ENCODE peak calls at places on chromosomes 3 and 15, in five cellular contexts. One of them, this sample, is unnamed.

GRCh38 chr3:156751461-156752025 is 74.6 kb upstream of the LEKR1 start:
- DNase-seq in astrocyte: peak; percentile 90
- DNase-seq in choroid plexus epithelial cell: peak; percentile 92
- DNase-seq in Calu3: no peak
- DNase-seq in lower lobe of right lung: no peak
- DNase-seq in this sample: no peak

GRCh38 chr3:133944641-133945441 is 49.2 kb upstream of the RAB6B start:
- DNase-seq in astrocyte: peak; percentile 93
- DNase-seq in choroid plexus epithelial cell: peak; percentile 97
- DNase-seq in Calu3: peak; percentile 88
- DNase-seq in lower lobe of right lung: no peak
- DNase-seq in this sample: no peak

GRCh38 chr15:64379216-64379960 is 1.9 kb downstream of the PCLAF start:
- DNase-seq in astrocyte: no peak
- DNase-seq in choroid plexus epithelial cell: no peak
- DNase-seq in Calu3: no peak
- DNase-seq in lower lobe of right lung: no peak
- DNase-seq in this sample: no peak

GRCh38 chr3:72782521-72782920 is 65.7 kb downstream of the SHQ1 start:
- DNase-seq in astrocyte: no peak
- DNase-seq in choroid plexus epithelial cell: no peak
- DNase-seq in Calu3: no peak
- DNase-seq in lower lobe of right lung: no peak
- DNase-seq in this sample: no peak

GRCh38 chr3:190692256-190692655 is 170.2 kb downstream of the GMNC start:
- DNase-seq in astrocyte: no peak
- DNase-seq in choroid plexus epithelial cell: no peak
- DNase-seq in Calu3: no peak
- DNase-seq in lower lobe of right lung: no peak
- DNase-seq in this sample: no peak

GRCh38 chr3:151345854-151346253 is 16.5 kb upstream of the P2RY13 start:
- DNase-seq in astrocyte: peak; percentile 68
- DNase-seq in choroid plexus epithelial cell: peak; percentile 80
- DNase-seq in Calu3: no peak
- DNase-seq in lower lobe of right lung: no peak
- DNase-seq in this sample: no peak

GRCh38 chr3:33644598-33644997 is 73.5 kb downstream of the CLASP2 start:
- DNase-seq in astrocyte: no peak
- DNase-seq in choroid plexus epithelial cell: no peak
- DNase-seq in Calu3: no peak
- DNase-seq in lower lobe of right lung: no peak
- DNase-seq in this sample: no peak

GRCh38 chr15:36491912-36492311 is 87.5 kb upstream of the CDIN1 start:
- DNase-seq in astrocyte: no peak
- DNase-seq in choroid plexus epithelial cell: no peak
- DNase-seq in Calu3: no peak
- DNase-seq in lower lobe of right lung: no peak
- DNase-seq in this sample: no peak

GRCh38 chr15:92848852-92849598 is 51.1 kb upstream of the CHD2 start:
- DNase-seq in astrocyte: peak; percentile 94
- DNase-seq in choroid plexus epithelial cell: peak; percentile 78
- DNase-seq in Calu3: no peak
- DNase-seq in lower lobe of right lung: no peak
- DNase-seq in this sample: peak; percentile 51

GRCh38 chr3:177382944-177383343 is 185.7 kb upstream of the TBL1XR1 start:
- DNase-seq in astrocyte: no peak
- DNase-seq in choroid plexus epithelial cell: no peak
- DNase-seq in Calu3: no peak
- DNase-seq in lower lobe of right lung: no peak
- DNase-seq in this sample: no peak

GRCh38 chr3:65330072-65330471 is 642.3 kb upstream of the ADAMTS9 start:
- DNase-seq in astrocyte: peak; percentile 12
- DNase-seq in choroid plexus epithelial cell: peak; percentile 73
- DNase-seq in Calu3: no peak
- DNase-seq in lower lobe of right lung: no peak
- DNase-seq in this sample: no peak

GRCh38 chr3:133264920-133265319 is 134.9 kb upstream of the BFSP2 start:
- DNase-seq in astrocyte: no peak
- DNase-seq in choroid plexus epithelial cell: no peak
- DNase-seq in Calu3: no peak
- DNase-seq in lower lobe of right lung: no peak
- DNase-seq in this sample: no peak

GRCh38 chr3:109803274-109803673 is 465.9 kb upstream of the DPPA4 start:
- DNase-seq in astrocyte: no peak
- DNase-seq in choroid plexus epithelial cell: peak; percentile 16
- DNase-seq in Calu3: no peak
- DNase-seq in lower lobe of right lung: no peak
- DNase-seq in this sample: no peak
- TF ChIP-seq CTCF in astrocyte: peak; percentile 23
- TF ChIP-seq CTCF in choroid plexus epithelial cell: peak; percentile 56
- TF ChIP-seq CTCF in Calu3: peak; percentile 33
- TF ChIP-seq CTCF in lower lobe of right lung: peak; percentile 23
- TF ChIP-seq CTCF in this sample: no peak

DNA sequence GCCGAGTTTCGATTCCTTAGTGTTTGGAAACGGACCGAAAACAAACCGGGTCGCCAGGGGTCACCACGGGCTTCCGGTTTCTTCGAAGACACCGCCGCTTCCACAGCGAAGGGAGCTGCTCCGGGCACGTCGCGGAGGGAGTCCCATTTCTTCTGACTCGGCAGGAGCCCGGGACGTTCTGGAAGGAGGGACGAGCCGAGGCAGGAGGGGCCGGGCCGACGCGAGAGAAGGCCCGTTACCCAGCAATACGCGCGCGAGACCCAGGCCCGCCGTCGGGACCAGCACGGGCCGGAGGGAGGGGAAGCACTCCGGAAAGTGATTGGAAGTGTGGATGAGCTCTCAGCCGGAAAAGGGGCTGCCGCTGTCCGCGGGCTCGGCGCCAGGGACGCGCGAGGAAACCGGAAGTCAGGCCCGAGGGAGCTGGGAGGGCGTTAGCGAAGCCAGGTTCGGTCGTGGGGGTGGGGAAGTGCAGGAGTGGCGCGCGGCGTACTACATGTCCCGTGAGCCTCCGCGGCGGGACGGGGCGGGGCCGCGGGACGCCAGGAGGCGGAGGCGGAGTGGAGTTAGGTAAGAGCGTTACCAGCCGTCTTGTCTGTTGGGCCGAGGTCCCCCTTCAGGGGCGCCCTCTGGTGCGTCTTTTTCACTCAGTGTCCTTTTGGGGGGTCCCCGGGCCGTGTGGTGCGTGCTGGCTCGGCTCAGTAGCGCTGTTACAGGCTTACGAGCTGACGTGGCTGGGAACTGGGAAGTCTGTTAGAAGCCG is at the start of the genes AZI2 and ZCWPW2:
- DNase-seq in astrocyte: peak; percentile 88
- DNase-seq in choroid plexus epithelial cell: peak; percentile 99
- DNase-seq in Calu3: peak; percentile 96
- DNase-seq in lower lobe of right lung: peak; percentile 97
- DNase-seq in this sample: peak; percentile 85
- TF ChIP-seq CTCF in astrocyte: peak; percentile 7
- TF ChIP-seq CTCF in choroid plexus epithelial cell: no peak
- TF ChIP-seq CTCF in Calu3: no peak
- TF ChIP-seq CTCF in lower lobe of right lung: peak; percentile 37
- TF ChIP-seq CTCF in this sample: no peak

DNA sequence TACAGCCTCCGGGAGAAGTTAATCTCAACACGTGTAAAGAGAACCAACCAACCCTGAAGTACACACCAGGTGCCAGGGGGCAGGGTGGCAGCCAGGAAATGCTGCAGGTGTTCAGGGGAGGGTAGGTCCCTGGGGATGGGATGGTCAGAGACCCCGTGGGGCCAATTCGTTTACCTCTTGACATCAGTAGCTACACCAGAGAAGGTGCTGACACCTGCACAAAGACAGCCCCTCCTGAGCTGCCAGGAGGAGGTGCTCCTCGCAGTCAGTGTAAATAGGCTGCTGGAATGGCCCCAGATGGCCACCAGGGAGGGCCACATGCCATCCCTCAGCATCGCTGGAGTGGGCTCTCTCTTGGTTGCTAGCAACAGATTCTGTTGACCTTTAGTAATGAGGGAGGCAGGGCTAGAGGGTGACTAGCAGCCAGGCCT is 52.8 kb downstream of the CORO2B start:
- DNase-seq in astrocyte: no peak
- DNase-seq in choroid plexus epithelial cell: no peak
- DNase-seq in Calu3: no peak
- DNase-seq in lower lobe of right lung: no peak
- DNase-seq in this sample: no peak
- TF ChIP-seq CTCF in astrocyte: no peak
- TF ChIP-seq CTCF in choroid plexus epithelial cell: no peak
- TF ChIP-seq CTCF in Calu3: no peak
- TF ChIP-seq CTCF in lower lobe of right lung: no peak
- TF ChIP-seq CTCF in this sample: no peak

GRCh38 chr3:86562095-86562494 is 428.9 kb downstream of the VGLL3 start:
- DNase-seq in astrocyte: no peak
- DNase-seq in choroid plexus epithelial cell: no peak
- DNase-seq in Calu3: no peak
- DNase-seq in lower lobe of right lung: no peak
- DNase-seq in this sample: no peak

DNA sequence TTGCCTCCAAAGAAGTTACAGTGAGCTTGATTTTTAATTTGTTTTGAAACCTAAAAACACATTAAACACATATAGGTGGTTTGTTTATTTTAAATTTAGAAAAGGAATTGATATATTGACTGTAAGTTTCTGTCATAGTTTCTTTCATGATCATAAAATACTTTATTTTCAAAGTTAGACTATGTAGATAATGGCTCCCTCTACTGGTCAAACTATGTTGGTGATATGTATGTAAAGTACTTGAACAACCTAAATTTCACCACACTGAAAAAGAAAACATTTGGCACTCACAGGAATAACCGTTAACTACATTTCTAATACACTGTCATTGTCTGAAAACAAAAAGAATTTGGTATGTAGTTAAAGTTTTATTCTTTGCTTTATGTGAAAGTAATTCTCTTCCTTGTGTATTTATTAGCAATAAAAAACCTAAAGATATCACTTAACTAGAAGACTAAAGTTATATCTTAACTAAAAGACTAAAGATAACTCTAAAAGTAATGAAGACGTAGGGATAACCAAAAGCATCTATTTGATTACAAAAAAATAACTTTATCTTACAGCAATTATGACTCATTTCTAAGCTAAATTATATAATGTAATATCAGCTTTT is 427.5 kb downstream of the VGLL3 start:
- DNase-seq in astrocyte: peak; percentile 37
- DNase-seq in choroid plexus epithelial cell: peak; percentile 68
- DNase-seq in Calu3: no peak
- DNase-seq in lower lobe of right lung: no peak
- DNase-seq in this sample: peak; percentile 4
- TF ChIP-seq CTCF in astrocyte: peak; percentile 59
- TF ChIP-seq CTCF in choroid plexus epithelial cell: peak; percentile 71
- TF ChIP-seq CTCF in Calu3: peak; percentile 41
- TF ChIP-seq CTCF in lower lobe of right lung: peak; percentile 51
- TF ChIP-seq CTCF in this sample: no peak

GRCh38 chr3:188153949-188154757 is at the start of gene LPP:
- DNase-seq in astrocyte: peak; percentile 53
- DNase-seq in choroid plexus epithelial cell: peak; percentile 70
- DNase-seq in Calu3: peak; percentile 97
- DNase-seq in lower lobe of right lung: peak; percentile 91
- DNase-seq in this sample: peak; percentile 82
- TF ChIP-seq CTCF in astrocyte: no peak
- TF ChIP-seq CTCF in choroid plexus epithelial cell: no peak
- TF ChIP-seq CTCF in Calu3: peak; percentile 21
- TF ChIP-seq CTCF in lower lobe of right lung: no peak
- TF ChIP-seq CTCF in this sample: no peak

DNA sequence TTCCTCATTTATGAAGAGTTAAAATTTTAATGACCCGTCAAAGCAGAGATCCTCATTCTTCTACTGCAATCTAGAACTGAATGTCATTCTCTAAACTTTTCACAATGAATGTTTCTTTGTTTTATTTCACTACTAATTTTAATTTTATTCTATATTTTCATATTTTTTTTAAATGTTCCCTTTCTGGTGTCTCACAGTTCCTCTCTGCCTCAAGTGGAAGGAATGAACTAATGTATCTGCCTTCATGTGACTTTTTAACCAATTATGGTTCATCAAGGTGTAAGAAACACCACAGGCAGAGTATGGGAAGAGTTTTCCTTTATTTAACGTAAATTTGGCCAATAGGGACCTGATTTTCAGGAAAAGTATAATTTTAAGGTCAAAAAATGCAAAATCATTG is 441.7 kb downstream of the EPHA6 start:
- DNase-seq in astrocyte: no peak
- DNase-seq in choroid plexus epithelial cell: no peak
- DNase-seq in Calu3: no peak
- DNase-seq in lower lobe of right lung: no peak
- DNase-seq in this sample: no peak
- TF ChIP-seq CTCF in astrocyte: no peak
- TF ChIP-seq CTCF in choroid plexus epithelial cell: no peak
- TF ChIP-seq CTCF in Calu3: no peak
- TF ChIP-seq CTCF in lower lobe of right lung: no peak
- TF ChIP-seq CTCF in this sample: no peak

GRCh38 chr3:138941259-138941885 is 5.6 kb downstream of the FOXL2 start:
- DNase-seq in astrocyte: no peak
- DNase-seq in choroid plexus epithelial cell: peak; percentile 64
- DNase-seq in Calu3: peak; percentile 91
- DNase-seq in lower lobe of right lung: no peak
- DNase-seq in this sample: no peak
- TF ChIP-seq CTCF in astrocyte: peak; percentile 47
- TF ChIP-seq CTCF in choroid plexus epithelial cell: peak; percentile 73
- TF ChIP-seq CTCF in Calu3: peak; percentile 93
- TF ChIP-seq CTCF in lower lobe of right lung: peak; percentile 43
- TF ChIP-seq CTCF in this sample: peak; percentile 24